ENCODE peak calls at places on chromosome 7, in four cellular contexts. H, P, N and R are unnamed samples.

GRCh38 chr7:77329466-77330168 is 86.5 kb downstream of the GSAP start:
- DNase-seq in H (no peak), N (no peak), P (no peak), R (no peak)

GRCh38 chr7:3194501-3195141 is 106.4 kb upstream of the SDK1 start:
- DNase-seq in P (no peak), N (no peak), H (peak; percentile 44), R (no peak)

GRCh38 chr7:4051696-4052095 is 630.4 kb upstream of the FOXK1 start:
- DNase-seq in N (no peak), P (no peak), H (no peak), R (no peak)

GRCh38 chr7:141577043-141577839 is 26.0 kb downstream of the AGK start:
- DNase-seq in N (no peak), P (no peak), H (no peak), R (no peak)

GRCh38 chr7:34845666-34846361 is 187.8 kb downstream of the NPSR1 start:
- DNase-seq in N (no peak), H (no peak), P (no peak), R (no peak)

GRCh38 chr7:155209920-155210319 is 87.8 kb upstream of the INSIG1 start:
- DNase-seq in H (peak; percentile 21), P (no peak), N (no peak), R (no peak)

GRCh38 chr7:131424219-131424822 is 96.6 kb downstream of the MKLN1 start:
- DNase-seq in P (no peak), N (no peak), H (no peak), R (no peak)

GRCh38 chr7:151086802-151087246 is 549 bp downstream of the AGAP3 start:
- DNase-seq in N (no peak), P (no peak), H (no peak), R (no peak)

GRCh38 chr7:135175931-135176330 is 5.4 kb upstream of the CYREN start:
- DNase-seq in H (no peak), N (no peak), P (no peak), R (no peak)

GRCh38 chr7:125061-125471 is 67.3 kb upstream of the FAM20C start:
- DNase-seq in H (no peak), P (no peak), N (no peak), R (no peak)

GRCh38 chr7:142063551-142064442 is 47.7 kb upstream of the MGAM2 start:
- DNase-seq in N (no peak), P (no peak), H (no peak), R (no peak)